ENCODE peak calls at places on chromosomes 3 and 15, in five cellular contexts. Z is IMR-90, Q is mesendoderm, G is mesenchymal stem cell, R is H9. L is an unnamed sample.

GRCh38 chr3:39121626-39122025 is 14.1 kb downstream of the TTC21A start:
- DNase-seq in Z (no peak), Q (no peak), G (no peak), R (no peak), L (no peak)

GRCh38 chr15:39785139-39785538 is 2.5 kb upstream of the FSIP1 start:
- DNase-seq in Z (no peak), Q (peak; percentile 7), G (no peak), R (no peak), L (no peak)

GRCh38 chr3:28171962-28172361 is 69.5 kb upstream of the CMC1 start:
- DNase-seq in Z (peak; percentile 1), Q (no peak), G (no peak), R (no peak), L (peak; percentile 3)

GRCh38 chr3:171249171-171249692 is 211.0 kb downstream of the TNIK start:
- DNase-seq in Z (no peak), Q (no peak), G (no peak), R (no peak), L (no peak)

GRCh38 chr3:141998674-141999290 is 122.3 kb downstream of the ATP1B3 start:
- DNase-seq in Z (peak; percentile 35), Q (no peak), G (peak; percentile 17), R (no peak), L (no peak)

GRCh38 chr3:53493997-53494791 is at the start of gene CACNA1D:
- DNase-seq in Z (no peak), Q (peak; percentile 64), G (no peak), R (peak; percentile 91), L (no peak)

GRCh38 chr3:14428087-14429067 is 26.0 kb downstream of the SLC6A6 start:
- DNase-seq in Z (no peak), Q (no peak), G (no peak), R (no peak), L (no peak)

GRCh38 chr3:66836363-66837152 is 161.5 kb upstream of the KBTBD8 start:
- DNase-seq in Z (peak; percentile 31), Q (no peak), G (peak; percentile 11), R (no peak), L (no peak)

GRCh38 chr3:102233881-102234280 is 200.9 kb upstream of the ZPLD1 start:
- DNase-seq in Z (no peak), Q (no peak), G (no peak), R (no peak), L (no peak)

GRCh38 chr3:172142074-172143059 is 103.0 kb downstream of the FNDC3B start:
- DNase-seq in Z (peak; percentile 91), Q (peak; percentile 72), G (peak; percentile 97), R (no peak), L (no peak)

GRCh38 chr3:74443102-74443501 is 171.4 kb downstream of the CNTN3 start:
- DNase-seq in Z (peak; percentile 49), Q (no peak), G (no peak), R (no peak), L (no peak)

GRCh38 chr3:34090876-34091275 is 292.4 kb downstream of the PDCD6IP start:
- DNase-seq in Z (no peak), Q (no peak), G (no peak), R (no peak), L (no peak)

GRCh38 chr15:40279437-40280141 is 3.3 kb downstream of the ANKRD63 start:
- DNase-seq in Z (no peak), Q (peak; percentile 78), G (peak; percentile 54), R (peak; percentile 90), L (peak; percentile 75)

GRCh38 chr3:112752092-112752512 is 94.6 kb downstream of the CD200R1L start:
- DNase-seq in Z (peak; percentile 20), Q (no peak), G (no peak), R (no peak), L (no peak)

GRCh38 chr3:160992712-160993111 is 112.4 kb downstream of the B3GALNT1 start:
- DNase-seq in Z (no peak), Q (no peak), G (no peak), R (no peak), L (no peak)

GRCh38 chr3:193974591-193974990 is 161.4 kb upstream of the HES1 start:
- DNase-seq in Z (peak; percentile 40), Q (no peak), G (peak; percentile 41), R (no peak), L (peak; percentile 12)

GRCh38 chr3:130111185-130111864 is 29.7 kb downstream of the ALG1L2 start:
- DNase-seq in Z (peak; percentile 97), Q (peak; percentile 99), G (peak; percentile 98), R (peak; percentile 99), L (peak; percentile 97)

GRCh38 chr3:150158974-150159625 is 188.4 kb upstream of the PFN2 start:
- DNase-seq in Z (peak; percentile 44), Q (no peak), G (peak; percentile 34), R (no peak), L (no peak)

GRCh38 chr15:73959801-73960200 is 32.3 kb downstream of the STOML1 start:
- DNase-seq in Z (no peak), Q (no peak), G (no peak), R (no peak), L (no peak)

GRCh38 chr3:24523988-24524727 is 29.5 kb upstream of the THRB start:
- DNase-seq in Z (no peak), Q (no peak), G (no peak), R (no peak), L (no peak)
- H3K9ac ChIP-seq in Z (no peak overlapping the region), Q (no peak overlapping the region), G (no peak overlapping the region), R (no peak overlapping the region), L (no peak overlapping the region)

GRCh38 chr3:37591130-37591865 is 270.4 kb upstream of the CTDSPL start:
- DNase-seq in Z (no peak), Q (no peak), G (peak; percentile 1), R (no peak), L (no peak)
- H2BK15ac ChIP-seq in Z (no peak overlapping the region), Q (no peak overlapping the region), G (no peak overlapping the region), R (no peak overlapping the region), L (no peak overlapping the region)

GRCh38 chr3:188208751-188209433 is 54.9 kb downstream of the LPP start:
- DNase-seq in Z (peak; percentile 83), Q (no peak), G (peak; percentile 70), R (no peak), L (no peak)

GRCh38 chr3:188205992-188206416 is 52.0 kb downstream of the LPP start:
- DNase-seq in Z (no peak), Q (peak; percentile 68), G (no peak), R (peak; percentile 57), L (no peak)

GRCh38 chr3:188209740-188210139 is 55.8 kb downstream of the LPP start:
- DNase-seq in Z (peak; percentile 39), Q (no peak), G (peak; percentile 58), R (no peak), L (no peak)

GRCh38 chr3:188206787-188207186 is 52.8 kb downstream of the LPP start:
- DNase-seq in Z (no peak), Q (no peak), G (no peak), R (no peak), L (no peak)

GRCh38 chr3:188207941-188208750 is 54.2 kb downstream of the LPP start:
- DNase-seq in Z (no peak), Q (peak; percentile 93), G (peak; percentile 92), R (peak; percentile 77), L (no peak)
- H3K9ac ChIP-seq in Z (peak overlapping the region; percentile 65), Q (no peak overlapping the region), G (peak overlapping the region; percentile 55), R (no peak overlapping the region), L (no peak overlapping the region)

GRCh38 chr3:55879901-55880331 is 392.8 kb upstream of the WNT5A start:
- DNase-seq in Z (peak; percentile 65), Q (no peak), G (peak; percentile 70), R (no peak), L (no peak)

GRCh38 chr3:55877703-55878102 is 390.6 kb upstream of the WNT5A start:
- DNase-seq in Z (no peak), Q (peak; percentile 82), G (no peak), R (peak; percentile 47), L (no peak)

GRCh38 chr3:55870576-55870975 is 383.5 kb upstream of the WNT5A start:
- DNase-seq in Z (no peak), Q (peak; percentile 22), G (no peak), R (no peak), L (no peak)

GRCh38 chr3:55873523-55874254 is 386.6 kb upstream of the WNT5A start:
- DNase-seq in Z (peak; percentile 74), Q (no peak), G (peak; percentile 90), R (no peak), L (no peak)

GRCh38 chr3:55875137-55875536 is 388.0 kb upstream of the WNT5A start:
- DNase-seq in Z (peak; percentile 18), Q (no peak), G (no peak), R (no peak), L (no peak)
- H2BK15ac ChIP-seq in Z (peak overlapping the region; percentile 44), Q (no peak overlapping the region), G (no peak overlapping the region), R (no peak overlapping the region), L (no peak overlapping the region)

GRCh38 chr3:106093616-106094015 is 224.8 kb upstream of the CBLB start:
- DNase-seq in Z (no peak), Q (no peak), G (peak; percentile 79), R (no peak), L (no peak)

GRCh38 chr3:106088270-106088669 is 219.5 kb upstream of the CBLB start:
- DNase-seq in Z (peak; percentile 24), Q (no peak), G (no peak), R (no peak), L (no peak)

GRCh38 chr3:106088899-106089298 is 220.1 kb upstream of the CBLB start:
- DNase-seq in Z (no peak), Q (no peak), G (no peak), R (no peak), L (no peak)

GRCh38 chr3:106089806-106090205 is 221.0 kb upstream of the CBLB start:
- DNase-seq in Z (no peak), Q (no peak), G (no peak), R (no peak), L (no peak)

GRCh38 chr3:106092792-106093191 is 224.0 kb upstream of the CBLB start:
- DNase-seq in Z (peak; percentile 24), Q (no peak), G (no peak), R (no peak), L (no peak)
- H3K9ac ChIP-seq in Z (no peak overlapping the region), Q (no peak overlapping the region), G (no peak overlapping the region), R (no peak overlapping the region), L (no peak overlapping the region)

L was measured in neuronal stem cell.